ENCODE peak calls at places on chromosomes 3 and 15, in five cellular contexts. One of them, this sample, is unnamed.

GRCh38 chr3:174937488-174937887 is 78.4 kb downstream of the NAALADL2 start:
- DNase-seq in mammary epithelial cell: no peak
- DNase-seq in nephron progenitor cell: no peak
- DNase-seq in cardiac muscle cell: no peak
- DNase-seq in AG04450: no peak
- DNase-seq in this sample: no peak

GRCh38 chr3:108088146-108088545 is 2.7 kb downstream of the CD47 start:
- DNase-seq in mammary epithelial cell: no peak
- DNase-seq in nephron progenitor cell: no peak
- DNase-seq in cardiac muscle cell: no peak
- DNase-seq in AG04450: no peak
- DNase-seq in this sample: no peak

GRCh38 chr15:31455499-31455898 is 128.9 kb downstream of the KLF13 start:
- DNase-seq in mammary epithelial cell: no peak
- DNase-seq in nephron progenitor cell: no peak
- DNase-seq in cardiac muscle cell: no peak
- DNase-seq in AG04450: no peak
- DNase-seq in this sample: no peak

GRCh38 chr15:71096676-71097075 is 18.6 kb upstream of the THSD4 start:
- DNase-seq in mammary epithelial cell: peak
- DNase-seq in nephron progenitor cell: no peak
- DNase-seq in cardiac muscle cell: no peak
- DNase-seq in AG04450: no peak
- DNase-seq in this sample: no peak

GRCh38 chr15:99019558-99020540 is 12.3 kb upstream of the PGPEP1L start:
- DNase-seq in mammary epithelial cell: peak
- DNase-seq in nephron progenitor cell: no peak
- DNase-seq in cardiac muscle cell: no peak
- DNase-seq in AG04450: no peak
- DNase-seq in this sample: peak

GRCh38 chr3:159664011-159664410 is 324.6 kb upstream of the IL12A start:
- DNase-seq in mammary epithelial cell: peak
- DNase-seq in nephron progenitor cell: no peak
- DNase-seq in cardiac muscle cell: no peak
- DNase-seq in AG04450: no peak
- DNase-seq in this sample: peak

GRCh38 chr15:95875141-95875643 is 455.3 kb upstream of the NR2F2 start:
- DNase-seq in mammary epithelial cell: peak
- DNase-seq in nephron progenitor cell: no peak
- DNase-seq in cardiac muscle cell: no peak
- DNase-seq in AG04450: no peak
- DNase-seq in this sample: peak

GRCh38 chr15:57327985-57328471 is 48.3 kb upstream of the CGNL1 start:
- DNase-seq in mammary epithelial cell: no peak
- DNase-seq in nephron progenitor cell: no peak
- DNase-seq in cardiac muscle cell: no peak
- DNase-seq in AG04450: peak
- DNase-seq in this sample: no peak

GRCh38 chr3:59401924-59402323 is 352.1 kb upstream of the CFAP20DC start:
- DNase-seq in mammary epithelial cell: no peak
- DNase-seq in nephron progenitor cell: no peak
- DNase-seq in cardiac muscle cell: no peak
- DNase-seq in AG04450: no peak
- DNase-seq in this sample: no peak

GRCh38 chr3:58962040-58962651 is 87.7 kb downstream of the CFAP20DC start:
- DNase-seq in mammary epithelial cell: no peak
- DNase-seq in nephron progenitor cell: no peak
- DNase-seq in cardiac muscle cell: no peak
- DNase-seq in AG04450: no peak
- DNase-seq in this sample: no peak

GRCh38 chr15:64070965-64071851 is 22.4 kb downstream of the CIAO2A start:
- DNase-seq in mammary epithelial cell: peak
- DNase-seq in nephron progenitor cell: no peak
- DNase-seq in cardiac muscle cell: no peak
- DNase-seq in AG04450: peak
- DNase-seq in this sample: peak

GRCh38 chr3:45267097-45267496 is 41.0 kb upstream of the TMEM158 start:
- DNase-seq in mammary epithelial cell: no peak
- DNase-seq in nephron progenitor cell: no peak
- DNase-seq in cardiac muscle cell: no peak
- DNase-seq in AG04450: no peak
- DNase-seq in this sample: no peak

GRCh38 chr3:168002786-168003368 is 92.8 kb downstream of the GOLIM4 start:
- DNase-seq in mammary epithelial cell: peak
- DNase-seq in nephron progenitor cell: no peak
- DNase-seq in cardiac muscle cell: no peak
- DNase-seq in AG04450: no peak
- DNase-seq in this sample: peak

GRCh38 chr3:145807990-145808389 is 353.0 kb downstream of the PLOD2 start:
- DNase-seq in mammary epithelial cell: peak
- DNase-seq in nephron progenitor cell: no peak
- DNase-seq in cardiac muscle cell: peak
- DNase-seq in AG04450: no peak
- DNase-seq in this sample: peak

GRCh38 chr3:27535809-27536392 is 51.7 kb upstream of the SLC4A7 start:
- DNase-seq in mammary epithelial cell: peak
- DNase-seq in nephron progenitor cell: no peak
- DNase-seq in cardiac muscle cell: no peak
- DNase-seq in AG04450: no peak
- DNase-seq in this sample: no peak

GRCh38 chr3:61828158-61828874 is 266.9 kb downstream of the PTPRG start:
- DNase-seq in mammary epithelial cell: no peak
- DNase-seq in nephron progenitor cell: no peak
- DNase-seq in cardiac muscle cell: no peak
- DNase-seq in AG04450: no peak
- DNase-seq in this sample: no peak

GRCh38 chr15:96390986-96391385 is 60.5 kb downstream of the NR2F2 start:
- DNase-seq in mammary epithelial cell: no peak
- DNase-seq in nephron progenitor cell: no peak
- DNase-seq in cardiac muscle cell: no peak
- DNase-seq in AG04450: no peak
- DNase-seq in this sample: peak

GRCh38 chr15:39095218-39095879 is 485.5 kb upstream of the THBS1 start:
- DNase-seq in mammary epithelial cell: no peak
- DNase-seq in nephron progenitor cell: no peak
- DNase-seq in cardiac muscle cell: no peak
- DNase-seq in AG04450: no peak
- DNase-seq in this sample: no peak

GRCh38 chr3:187713504-187713903 is 11.1 kb upstream of the RTP2 start:
- DNase-seq in mammary epithelial cell: peak
- DNase-seq in nephron progenitor cell: no peak
- DNase-seq in cardiac muscle cell: no peak
- DNase-seq in AG04450: no peak
- DNase-seq in this sample: peak

GRCh38 chr3:153628591-153628990 is 466.6 kb downstream of the RAP2B start:
- DNase-seq in mammary epithelial cell: no peak
- DNase-seq in nephron progenitor cell: no peak
- DNase-seq in cardiac muscle cell: no peak
- DNase-seq in AG04450: no peak
- DNase-seq in this sample: no peak

GRCh38 chr3:166451997-166452396 is 614.8 kb upstream of the BCHE start:
- DNase-seq in mammary epithelial cell: peak
- DNase-seq in nephron progenitor cell: no peak
- DNase-seq in cardiac muscle cell: no peak
- DNase-seq in AG04450: no peak
- DNase-seq in this sample: peak

GRCh38 chr15:25171856-25172687 is 217.3 kb downstream of the SNRPN start:
- DNase-seq in mammary epithelial cell: no peak
- DNase-seq in nephron progenitor cell: no peak
- DNase-seq in cardiac muscle cell: no peak
- DNase-seq in AG04450: no peak
- DNase-seq in this sample: no peak

GRCh38 chr15:20349774-20350498 is 191.7 kb downstream of the GOLGA6L6 start:
- DNase-seq in mammary epithelial cell: no peak
- DNase-seq in nephron progenitor cell: no peak
- DNase-seq in cardiac muscle cell: no peak
- DNase-seq in AG04450: no peak
- DNase-seq in this sample: no peak

GRCh38 chr3:141643816-141644215 is 94.3 kb upstream of the RNF7 start:
- DNase-seq in mammary epithelial cell: no peak
- DNase-seq in nephron progenitor cell: no peak
- DNase-seq in cardiac muscle cell: no peak
- DNase-seq in AG04450: no peak
- DNase-seq in this sample: no peak

GRCh38 chr3:184937611-184938010 is 125.6 kb downstream of the VPS8 start:
- DNase-seq in mammary epithelial cell: no peak
- DNase-seq in nephron progenitor cell: no peak
- DNase-seq in cardiac muscle cell: no peak
- DNase-seq in AG04450: no peak
- DNase-seq in this sample: peak

GRCh38 chr3:102225407-102226132 is 209.2 kb upstream of the ZPLD1 start:
- DNase-seq in mammary epithelial cell: peak
- DNase-seq in nephron progenitor cell: no peak
- DNase-seq in cardiac muscle cell: peak
- DNase-seq in AG04450: peak
- DNase-seq in this sample: peak

GRCh38 chr3:36196058-36196457 is 184.2 kb upstream of the STAC start:
- DNase-seq in mammary epithelial cell: peak
- DNase-seq in nephron progenitor cell: no peak
- DNase-seq in cardiac muscle cell: no peak
- DNase-seq in AG04450: no peak
- DNase-seq in this sample: no peak

GRCh38 chr3:71397046-71397445 is 186.5 kb downstream of the FOXP1 start:
- DNase-seq in mammary epithelial cell: no peak
- DNase-seq in nephron progenitor cell: no peak
- DNase-seq in cardiac muscle cell: peak
- DNase-seq in AG04450: no peak
- DNase-seq in this sample: peak

GRCh38 chr3:123464211-123464610 is 15.3 kb upstream of the ADCY5 start:
- DNase-seq in mammary epithelial cell: no peak
- DNase-seq in nephron progenitor cell: no peak
- DNase-seq in cardiac muscle cell: no peak
- DNase-seq in AG04450: no peak
- DNase-seq in this sample: no peak

GRCh38 chr3:156240642-156241041 is 120.3 kb downstream of the KCNAB1 start:
- DNase-seq in mammary epithelial cell: no peak
- DNase-seq in nephron progenitor cell: no peak
- DNase-seq in cardiac muscle cell: no peak
- DNase-seq in AG04450: no peak
- DNase-seq in this sample: no peak

GRCh38 chr3:124557433-124558232 is 172.6 kb upstream of the UMPS start:
- DNase-seq in mammary epithelial cell: peak
- DNase-seq in nephron progenitor cell: no peak
- DNase-seq in cardiac muscle cell: no peak
- DNase-seq in AG04450: peak
- DNase-seq in this sample: peak

GRCh38 chr15:75171408-75171807 is 30.3 kb upstream of the C15orf39 start:
- DNase-seq in mammary epithelial cell: peak
- DNase-seq in nephron progenitor cell: no peak
- DNase-seq in cardiac muscle cell: no peak
- DNase-seq in AG04450: peak
- DNase-seq in this sample: peak

GRCh38 chr3:12268050-12268449 is 20.8 kb upstream of the PPARG start:
- DNase-seq in mammary epithelial cell: no peak
- DNase-seq in nephron progenitor cell: no peak
- DNase-seq in cardiac muscle cell: no peak
- DNase-seq in AG04450: no peak
- DNase-seq in this sample: no peak

GRCh38 chr3:40317061-40317676 is 7.7 kb downstream of the EIF1B start:
- DNase-seq in mammary epithelial cell: peak
- DNase-seq in nephron progenitor cell: peak
- DNase-seq in cardiac muscle cell: peak
- DNase-seq in AG04450: peak
- DNase-seq in this sample: peak

DNA sequence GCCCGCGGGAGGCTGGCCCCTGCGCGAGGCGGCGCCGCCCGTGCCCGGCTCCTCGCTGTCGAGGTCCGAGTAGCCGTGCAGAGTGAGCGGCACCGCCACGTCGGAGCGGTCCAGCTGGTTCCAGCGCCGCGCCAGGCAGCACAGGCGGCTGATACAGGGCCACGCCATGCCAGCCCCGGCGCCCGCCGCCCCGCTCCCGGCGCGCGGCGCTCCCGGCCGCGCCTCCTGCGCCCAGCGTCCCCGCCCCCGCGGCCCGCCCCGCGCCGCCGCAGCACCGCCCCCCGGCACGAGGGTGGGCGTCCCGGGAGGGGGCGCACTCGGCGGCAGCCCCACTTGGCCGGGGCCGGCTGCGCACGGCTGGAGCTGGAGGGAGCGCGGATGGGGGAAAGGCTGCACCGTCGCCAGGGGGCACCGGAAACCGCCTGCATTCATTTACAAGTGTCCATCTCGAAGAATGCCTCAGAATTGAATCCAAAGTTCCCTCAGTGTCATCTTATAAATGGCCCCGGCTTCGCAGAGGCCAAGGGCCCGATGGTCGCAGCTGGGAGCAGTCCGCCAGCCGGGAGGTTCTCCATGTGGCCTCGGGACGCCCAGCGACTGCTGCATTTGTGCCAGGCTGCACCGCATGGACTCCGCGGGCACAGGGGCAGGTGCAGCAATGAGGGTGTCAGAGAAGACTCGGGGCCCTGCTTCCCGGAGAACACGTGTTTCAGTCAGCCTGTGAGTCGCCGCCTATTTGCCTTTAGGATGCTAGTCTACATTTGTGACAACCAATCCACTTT is at the start of gene MAP6D1:
- DNase-seq in mammary epithelial cell: peak
- DNase-seq in nephron progenitor cell: peak
- DNase-seq in cardiac muscle cell: peak
- DNase-seq in AG04450: no peak
- DNase-seq in this sample: peak
- TF ChIP-seq CTCF in mammary epithelial cell: no peak
- TF ChIP-seq CTCF in nephron progenitor cell: peak
- TF ChIP-seq CTCF in cardiac muscle cell: peak
- TF ChIP-seq CTCF in AG04450: peak
- TF ChIP-seq CTCF in this sample: peak

GRCh38 chr3:193261970-193262369 is 20.9 kb downstream of the PLAAT1 start:
- DNase-seq in mammary epithelial cell: no peak
- DNase-seq in nephron progenitor cell: no peak
- DNase-seq in cardiac muscle cell: no peak
- DNase-seq in AG04450: no peak
- DNase-seq in this sample: no peak

DNA sequence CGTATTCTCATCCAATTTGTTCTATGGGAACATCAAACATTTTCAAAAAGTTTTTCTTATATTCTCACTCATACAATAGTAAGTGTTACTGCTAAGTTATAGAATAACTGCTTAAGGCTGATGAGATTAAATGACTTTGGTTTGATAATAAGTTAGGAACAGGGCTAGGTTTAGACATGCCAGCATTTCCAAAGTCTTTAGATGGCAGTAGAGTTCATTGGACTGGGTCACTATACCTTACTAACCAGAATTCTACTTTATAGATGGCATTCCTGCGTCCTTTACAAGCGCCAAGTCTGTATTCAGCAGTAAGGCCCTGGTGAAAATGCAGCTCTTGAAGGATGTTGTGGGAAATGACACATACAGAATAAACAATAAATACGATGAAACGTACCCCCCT is 21.7 kb downstream of the PLAAT1 start:
- DNase-seq in mammary epithelial cell: no peak
- DNase-seq in nephron progenitor cell: no peak
- DNase-seq in cardiac muscle cell: peak
- DNase-seq in AG04450: no peak
- DNase-seq in this sample: no peak
- TF ChIP-seq CTCF in mammary epithelial cell: no peak
- TF ChIP-seq CTCF in nephron progenitor cell: no peak
- TF ChIP-seq CTCF in cardiac muscle cell: no peak
- TF ChIP-seq CTCF in AG04450: no peak
- TF ChIP-seq CTCF in this sample: no peak

GRCh38 chr15:49620658-49621326 is at the start of the genes DTWD1 and FAM227B:
- DNase-seq in mammary epithelial cell: peak
- DNase-seq in nephron progenitor cell: peak
- DNase-seq in cardiac muscle cell: peak
- DNase-seq in AG04450: peak
- DNase-seq in this sample: peak
- TF ChIP-seq CTCF in mammary epithelial cell: no peak
- TF ChIP-seq CTCF in nephron progenitor cell: no peak
- TF ChIP-seq CTCF in cardiac muscle cell: no peak
- TF ChIP-seq CTCF in AG04450: no peak
- TF ChIP-seq CTCF in this sample: no peak

GRCh38 chr3:126261037-126261436 is 80.7 kb upstream of the ALDH1L1 start:
- DNase-seq in mammary epithelial cell: no peak
- DNase-seq in nephron progenitor cell: no peak
- DNase-seq in cardiac muscle cell: no peak
- DNase-seq in AG04450: no peak
- DNase-seq in this sample: peak
- TF ChIP-seq CTCF in mammary epithelial cell: no peak
- TF ChIP-seq CTCF in nephron progenitor cell: no peak
- TF ChIP-seq CTCF in cardiac muscle cell: peak
- TF ChIP-seq CTCF in AG04450: peak
- TF ChIP-seq CTCF in this sample: no peak